ENCODE peak calls at places on chromosomes 6 and 20, in four cellular contexts. D is GM12878, C is ovary, J is transverse colon. G is an unnamed sample.

GRCh38 chr6:13717787-13718458 is 6.3 kb upstream of the RANBP9 start:
- DNase-seq in D (no peak), C (no peak), J (no peak), G (no peak)

GRCh38 chr6:7484666-7485065 is 56.8 kb upstream of the DSP start:
- DNase-seq in D (no peak), C (no peak), J (no peak), G (no peak)

GRCh38 chr6:135537782-135538301 is 40.3 kb upstream of the AHI1 start:
- DNase-seq in D (no peak), C (no peak), J (no peak), G (no peak)

GRCh38 chr6:125041740-125042459 is 79.7 kb downstream of the RNF217 start:
- DNase-seq in D (no peak), C (no peak), J (no peak), G (no peak)

GRCh38 chr6:56995347-56995746 is 40.4 kb downstream of the BEND6 start:
- DNase-seq in D (no peak), C (no peak), J (no peak), G (no peak)

GRCh38 chr6:83442752-83443151 is 11.9 kb upstream of the ME1 start:
- DNase-seq in D (no peak), C (no peak), J (no peak), G (no peak)

GRCh38 chr6:156379392-156379910 is 397.7 kb upstream of the ARID1B start:
- DNase-seq in D (no peak), C (no peak), J (no peak), G (no peak)

GRCh38 chr6:4848382-4849068 is 72.3 kb downstream of the CDYL start:
- DNase-seq in D (no peak), C (no peak), J (peak; percentile 16), G (peak; percentile 30)

GRCh38 chr6:37717836-37718251 is 20.2 kb upstream of the MDGA1 start:
- DNase-seq in D (no peak), C (no peak), J (no peak), G (no peak)

GRCh38 chr6:133487174-133487573 is 246.0 kb downstream of the EYA4 start:
- DNase-seq in D (no peak), C (no peak), J (no peak), G (no peak)

GRCh38 chr6:43983632-43984031 is 143.6 kb downstream of the MRPL14 start:
- DNase-seq in D (no peak), C (no peak), J (no peak), G (no peak)

GRCh38 chr6:90478789-90479602 is 107.9 kb downstream of the MAP3K7 start:
- DNase-seq in D (peak; percentile 41), C (peak; percentile 85), J (peak; percentile 89), G (no peak)

GRCh38 chr6:161557333-161558107 is 283.7 kb upstream of the AGPAT4 start:
- DNase-seq in D (no peak), C (no peak), J (no peak), G (no peak)

GRCh38 chr6:160895562-160895961 is 96.0 kb upstream of the MAP3K4 start:
- DNase-seq in D (no peak), C (no peak), J (no peak), G (no peak)

GRCh38 chr20:48647873-48648272 is 179.9 kb downstream of the PREX1 start:
- DNase-seq in D (no peak), C (no peak), J (no peak), G (no peak)
- H3K36me3 ChIP-seq in D (peaks cover 49% of the 10 kb centered on the region), C (no peaks in the 10 kb centered on the region), J (no peaks in the 10 kb centered on the region), G (peaks cover 86% of the 10 kb centered on the region)

DNA sequence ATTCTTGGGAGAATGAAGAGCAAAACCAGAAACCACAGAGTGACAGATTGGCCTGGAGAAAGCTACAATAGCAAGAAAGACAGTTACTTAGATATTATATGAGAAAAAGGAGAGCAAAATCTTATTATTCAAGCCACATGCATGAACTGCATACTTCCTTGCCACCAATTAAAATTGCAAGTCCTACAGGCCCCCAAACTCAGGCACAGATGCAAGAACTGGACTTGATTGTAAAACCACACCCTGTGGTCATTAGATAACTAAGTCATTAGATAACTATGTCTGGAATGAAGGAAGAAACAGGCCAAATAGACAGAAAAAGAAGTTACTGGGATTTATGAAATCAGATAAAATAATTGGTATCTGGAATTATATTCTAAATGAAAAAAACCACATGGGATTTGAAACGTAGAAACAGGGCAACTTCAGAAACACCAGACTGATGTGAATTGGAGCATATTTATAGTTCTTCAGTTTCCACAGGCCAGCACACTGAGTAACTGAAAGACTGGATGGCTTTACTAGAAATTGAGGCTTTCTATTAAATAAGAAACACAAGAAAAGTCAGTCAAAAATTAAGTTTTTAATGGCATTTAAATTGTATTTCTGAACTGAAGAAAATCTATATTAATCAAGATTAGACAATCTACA is 49.4 kb upstream of the CARMIL1 start:
- DNase-seq in D (no peak), C (no peak), J (no peak), G (no peak)
- TF ChIP-seq EP300 in D (no peak), C (no peak), J (no peak), G (no peak)

DNA sequence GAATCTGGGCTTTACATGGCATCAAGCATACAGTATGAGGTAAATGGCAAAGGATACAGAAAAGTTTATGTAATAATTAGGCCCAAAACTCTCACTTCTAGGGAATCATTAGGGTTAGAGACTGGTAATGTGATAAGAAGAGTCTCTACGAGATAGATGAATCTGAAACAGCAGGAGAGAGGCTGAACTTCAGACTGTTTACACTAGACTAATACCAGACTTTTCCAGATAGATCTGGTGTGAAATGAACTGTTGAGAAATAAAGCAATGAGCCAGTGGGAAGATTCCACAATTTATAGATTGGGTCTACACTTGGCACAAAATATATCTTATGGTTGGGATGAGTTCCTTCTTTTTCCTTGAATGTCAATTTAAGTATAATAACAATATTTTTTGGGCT is 134.3 kb downstream of the MAN1A1 start:
- DNase-seq in D (no peak), C (no peak), J (no peak), G (no peak)
- H3K36me3 ChIP-seq in D (peaks cover 2% of the 10 kb centered on the region), C (no peaks in the 10 kb centered on the region), J (no peaks in the 10 kb centered on the region), G (no peaks in the 10 kb centered on the region)

DNA sequence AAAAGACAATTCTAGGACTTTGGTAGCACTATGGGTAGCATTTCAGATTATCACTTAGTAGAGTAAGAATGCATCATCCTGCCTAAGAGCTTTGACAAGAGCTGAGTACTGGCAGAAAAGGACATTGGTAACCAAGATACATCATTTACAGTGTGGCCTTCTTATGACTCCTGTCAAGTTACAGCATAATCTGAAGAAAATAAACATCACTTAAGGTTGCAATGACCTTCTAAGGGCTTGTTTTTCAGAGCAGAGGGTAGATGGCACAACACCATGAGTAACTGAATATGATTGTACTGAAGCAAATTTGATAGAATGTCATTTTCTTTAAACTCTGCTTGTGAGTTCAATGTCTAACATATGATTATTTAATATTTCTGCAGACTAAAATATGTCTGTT is 822.6 kb downstream of the TBC1D32 start:
- DNase-seq in D (no peak), C (no peak), J (no peak), G (no peak)
- TF ChIP-seq EP300 in D (no peak), C (no peak), J (no peak), G (no peak)

GRCh38 chr20:56637576-56637975 is 8.5 kb downstream of the TFAP2C start:
- DNase-seq in D (no peak), C (no peak), J (no peak), G (no peak)
- H3K36me3 ChIP-seq in D (no peaks in the 10 kb centered on the region), C (no peaks in the 10 kb centered on the region), J (no peaks in the 10 kb centered on the region), G (no peaks in the 10 kb centered on the region)

G was measured in upper lobe of left lung.